ENCODE peak calls at places on chromosomes 2 and 18, in five cellular contexts. One of them, this sample, is unnamed. For H3K4me1, the result is how much of the 10 kb centered on the place peaks cover.

GRCh38 chr2:5319493-5319892 is 372.7 kb upstream of the SOX11 start:
- DNase-seq in hepatocyte: no peak
- DNase-seq in adrenal gland: no peak
- DNase-seq in sigmoid colon: no peak
- DNase-seq in IMR-90: no peak
- DNase-seq in this sample: no peak

GRCh38 chr18:68721681-68722583 is 7.0 kb upstream of the TMX3 start:
- DNase-seq in IMR-90: no peak
- DNase-seq in hepatocyte: no peak
- DNase-seq in adrenal gland: no peak
- DNase-seq in sigmoid colon: no peak
- DNase-seq in this sample: no peak

GRCh38 chr2:82539222-82539621 is 1919.9 kb downstream of the SUCLG1 start:
- DNase-seq in sigmoid colon: no peak
- DNase-seq in hepatocyte: no peak
- DNase-seq in adrenal gland: no peak
- DNase-seq in IMR-90: no peak
- DNase-seq in this sample: no peak

GRCh38 chr2:212958757-212959295 is 192.6 kb downstream of the IKZF2 start:
- DNase-seq in IMR-90: peak
- DNase-seq in adrenal gland: no peak
- DNase-seq in sigmoid colon: no peak
- DNase-seq in hepatocyte: no peak
- DNase-seq in this sample: peak

GRCh38 chr2:166314022-166314759 is 61.6 kb downstream of the SCN9A start:
- DNase-seq in IMR-90: peak
- DNase-seq in hepatocyte: no peak
- DNase-seq in adrenal gland: no peak
- DNase-seq in sigmoid colon: no peak
- DNase-seq in this sample: peak

GRCh38 chr2:174344716-174345472 is 10.1 kb downstream of the SP9 start:
- DNase-seq in hepatocyte: peak
- DNase-seq in adrenal gland: no peak
- DNase-seq in IMR-90: peak
- DNase-seq in sigmoid colon: no peak
- DNase-seq in this sample: peak

GRCh38 chr2:168189835-168190426 is 57.5 kb downstream of the STK39 start:
- DNase-seq in sigmoid colon: no peak
- DNase-seq in adrenal gland: no peak
- DNase-seq in hepatocyte: peak
- DNase-seq in IMR-90: peak
- DNase-seq in this sample: peak

GRCh38 chr2:237644059-237644703 is 16.8 kb downstream of the LRRFIP1 start:
- DNase-seq in IMR-90: no peak
- DNase-seq in hepatocyte: no peak
- DNase-seq in sigmoid colon: no peak
- DNase-seq in adrenal gland: no peak
- DNase-seq in this sample: no peak

GRCh38 chr18:12597775-12598174 is 60.1 kb downstream of the SPIRE1 start:
- DNase-seq in IMR-90: peak
- DNase-seq in adrenal gland: peak
- DNase-seq in hepatocyte: peak
- DNase-seq in sigmoid colon: no peak
- DNase-seq in this sample: peak

GRCh38 chr2:68516051-68516771 is 48.8 kb downstream of the APLF start:
- DNase-seq in sigmoid colon: no peak
- DNase-seq in adrenal gland: no peak
- DNase-seq in IMR-90: no peak
- DNase-seq in hepatocyte: no peak
- DNase-seq in this sample: no peak

GRCh38 chr2:121611730-121612705 is 37.2 kb downstream of the CLASP1 start:
- DNase-seq in IMR-90: no peak
- DNase-seq in hepatocyte: no peak
- DNase-seq in adrenal gland: no peak
- DNase-seq in sigmoid colon: no peak
- DNase-seq in this sample: no peak

GRCh38 chr2:150526827-150527226 is 39.4 kb upstream of the RND3 start:
- DNase-seq in hepatocyte: peak
- DNase-seq in IMR-90: peak
- DNase-seq in adrenal gland: peak
- DNase-seq in sigmoid colon: no peak
- DNase-seq in this sample: peak

GRCh38 chr2:46719499-46719898 is 196.1 kb downstream of the MCFD2 start:
- DNase-seq in IMR-90: peak
- DNase-seq in adrenal gland: no peak
- DNase-seq in sigmoid colon: no peak
- DNase-seq in hepatocyte: no peak
- DNase-seq in this sample: peak

GRCh38 chr2:207135340-207135739 is 30.4 kb downstream of the KLF7 start:
- DNase-seq in IMR-90: peak
- DNase-seq in hepatocyte: no peak
- DNase-seq in sigmoid colon: no peak
- DNase-seq in adrenal gland: no peak
- DNase-seq in this sample: peak

GRCh38 chr2:218964041-218964771 is 4.7 kb downstream of the CDK5R2 start:
- DNase-seq in IMR-90: peak
- DNase-seq in sigmoid colon: no peak
- DNase-seq in adrenal gland: no peak
- DNase-seq in hepatocyte: no peak
- DNase-seq in this sample: peak

GRCh38 chr18:57422313-57422872 is 12.8 kb upstream of the ONECUT2 start:
- DNase-seq in IMR-90: no peak
- DNase-seq in sigmoid colon: no peak
- DNase-seq in hepatocyte: no peak
- DNase-seq in adrenal gland: no peak
- DNase-seq in this sample: no peak

GRCh38 chr18:67410671-67411070 is 105.8 kb downstream of the DSEL start:
- DNase-seq in sigmoid colon: no peak
- DNase-seq in IMR-90: peak
- DNase-seq in adrenal gland: no peak
- DNase-seq in hepatocyte: no peak
- DNase-seq in this sample: no peak

GRCh38 chr18:47418746-47419145 is 167.3 kb upstream of the SKOR2 start:
- DNase-seq in IMR-90: no peak
- DNase-seq in hepatocyte: peak
- DNase-seq in sigmoid colon: no peak
- DNase-seq in adrenal gland: peak
- DNase-seq in this sample: no peak

GRCh38 chr2:71478806-71479205 is 25.4 kb downstream of the DYSF start:
- DNase-seq in hepatocyte: no peak
- DNase-seq in sigmoid colon: peak
- DNase-seq in IMR-90: no peak
- DNase-seq in adrenal gland: no peak
- DNase-seq in this sample: no peak

GRCh38 chr2:230980468-230980867 is 15.5 kb upstream of the SPATA3 start:
- DNase-seq in sigmoid colon: no peak
- DNase-seq in IMR-90: no peak
- DNase-seq in adrenal gland: no peak
- DNase-seq in hepatocyte: no peak
- DNase-seq in this sample: no peak

GRCh38 chr2:224885836-224886547 is 156.3 kb downstream of the DOCK10 start:
- DNase-seq in hepatocyte: no peak
- DNase-seq in sigmoid colon: no peak
- DNase-seq in IMR-90: peak
- DNase-seq in adrenal gland: no peak
- DNase-seq in this sample: peak

GRCh38 chr18:43682196-43682595 is 404.9 kb upstream of the SYT4 start:
- DNase-seq in adrenal gland: no peak
- DNase-seq in IMR-90: no peak
- DNase-seq in hepatocyte: no peak
- DNase-seq in sigmoid colon: no peak
- DNase-seq in this sample: no peak

GRCh38 chr2:209314641-209315040 is 109.2 kb upstream of the MAP2 start:
- DNase-seq in IMR-90: no peak
- DNase-seq in hepatocyte: no peak
- DNase-seq in adrenal gland: no peak
- DNase-seq in sigmoid colon: no peak
- DNase-seq in this sample: peak

GRCh38 chr2:6454286-6454990 is 411.3 kb downstream of the CMPK2 start:
- DNase-seq in sigmoid colon: no peak
- DNase-seq in IMR-90: no peak
- DNase-seq in adrenal gland: no peak
- DNase-seq in hepatocyte: no peak
- DNase-seq in this sample: no peak

GRCh38 chr2:567865-568638 is 109.2 kb downstream of the TMEM18 start:
- DNase-seq in hepatocyte: peak
- DNase-seq in sigmoid colon: peak
- DNase-seq in adrenal gland: no peak
- DNase-seq in IMR-90: no peak
- DNase-seq in this sample: peak

GRCh38 chr2:111209045-111209514 is 88.4 kb downstream of the BCL2L11 start:
- DNase-seq in adrenal gland: no peak
- DNase-seq in IMR-90: peak
- DNase-seq in hepatocyte: no peak
- DNase-seq in sigmoid colon: no peak
- DNase-seq in this sample: peak

GRCh38 chr2:216151313-216152030 is 42.3 kb downstream of the XRCC5 start:
- DNase-seq in sigmoid colon: no peak
- DNase-seq in adrenal gland: no peak
- DNase-seq in IMR-90: peak
- DNase-seq in hepatocyte: no peak
- DNase-seq in this sample: no peak

GRCh38 chr2:206083602-206084467 is 2.1 kb downstream of the INO80D start:
- DNase-seq in adrenal gland: no peak
- DNase-seq in sigmoid colon: no peak
- DNase-seq in IMR-90: no peak
- DNase-seq in hepatocyte: peak
- DNase-seq in this sample: no peak

DNA sequence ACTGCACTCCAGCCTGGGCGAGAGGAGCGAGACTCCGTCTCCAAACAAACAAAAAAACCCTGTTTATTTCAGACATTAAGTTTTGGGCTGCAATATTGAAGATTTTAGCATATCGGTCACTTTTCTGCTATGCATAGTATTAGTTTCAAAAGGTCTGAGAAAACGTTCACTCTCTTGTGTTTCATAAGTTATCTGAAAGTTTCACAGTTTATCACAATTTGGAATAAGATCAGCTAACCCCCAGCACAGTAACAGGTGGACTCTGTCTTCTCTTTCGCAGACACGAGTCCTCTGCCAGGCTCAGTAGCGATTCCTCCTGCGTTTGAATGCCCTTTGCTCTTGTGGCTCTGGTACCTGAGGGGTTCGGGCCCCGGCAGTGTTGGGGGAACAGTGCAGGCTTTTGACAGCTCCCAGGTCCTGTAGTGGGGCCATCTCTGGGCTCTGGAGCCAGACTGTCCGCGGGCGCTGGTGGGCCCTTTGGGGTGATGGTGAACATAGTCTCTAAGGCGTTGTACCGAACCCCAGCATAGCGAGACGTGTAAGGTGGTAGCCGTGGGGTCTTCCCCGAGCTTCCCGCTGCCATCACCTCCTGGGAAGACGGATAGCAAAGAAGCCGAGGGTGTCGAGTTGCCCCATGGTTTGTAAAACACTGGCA is 20.4 kb downstream of the NFATC1 start:
- DNase-seq in sigmoid colon: no peak
- DNase-seq in hepatocyte: no peak
- DNase-seq in IMR-90: no peak
- DNase-seq in adrenal gland: no peak
- DNase-seq in this sample: no peak
- TF ChIP-seq CTCF in sigmoid colon: no peak
- TF ChIP-seq CTCF in hepatocyte: no peak
- TF ChIP-seq CTCF in IMR-90: no peak
- TF ChIP-seq CTCF in adrenal gland: no peak
- TF ChIP-seq CTCF in this sample: no peak

DNA sequence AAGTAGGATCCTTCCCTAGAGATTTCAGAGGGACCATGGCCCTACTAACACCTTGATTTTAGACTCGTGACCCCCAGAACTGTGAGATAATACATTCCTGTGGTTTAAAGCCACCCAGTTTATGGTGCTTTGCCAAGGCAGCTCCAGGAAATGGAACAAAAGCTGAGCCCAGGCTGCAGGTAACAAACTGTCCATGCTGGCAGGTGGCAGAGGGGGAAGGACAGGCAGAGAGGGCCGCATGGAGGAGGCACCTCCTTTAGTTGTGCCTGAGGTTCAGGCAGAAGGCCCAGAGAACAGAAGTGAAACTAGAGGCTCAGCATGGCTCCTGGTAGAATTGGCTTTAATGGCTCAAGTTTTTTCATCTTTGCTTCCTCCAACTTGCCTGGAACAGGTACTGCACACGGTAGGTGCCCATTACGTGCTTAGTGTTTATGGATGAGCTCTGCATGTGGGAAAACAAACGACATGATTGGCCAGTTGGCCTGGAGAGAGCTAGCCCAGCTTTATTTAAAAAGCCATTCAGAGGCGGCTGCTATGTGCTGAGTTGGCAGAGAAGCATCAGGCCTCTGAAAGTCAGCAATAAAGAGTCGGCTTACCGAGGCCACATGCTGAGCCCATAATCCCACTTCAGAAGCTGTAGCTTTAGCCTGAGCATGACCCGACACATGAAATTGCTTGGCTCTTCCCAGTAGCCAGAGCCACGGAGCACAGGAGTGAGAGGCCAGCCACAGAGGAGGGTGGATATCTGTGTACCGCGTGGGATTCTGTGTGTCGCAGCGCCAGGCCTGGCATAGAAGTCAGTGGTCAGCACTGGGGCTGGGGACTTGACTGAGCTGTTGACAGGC is 36.5 kb downstream of the HS1BP3 start:
- DNase-seq in IMR-90: no peak
- DNase-seq in sigmoid colon: peak
- DNase-seq in adrenal gland: peak
- DNase-seq in hepatocyte: no peak
- DNase-seq in this sample: no peak
- H3K4me1 ChIP-seq in IMR-90: under half
- H3K4me1 ChIP-seq in sigmoid colon: half or more
- H3K4me1 ChIP-seq in adrenal gland: half or more
- H3K4me1 ChIP-seq in hepatocyte: under half
- H3K4me1 ChIP-seq in this sample: under half

DNA sequence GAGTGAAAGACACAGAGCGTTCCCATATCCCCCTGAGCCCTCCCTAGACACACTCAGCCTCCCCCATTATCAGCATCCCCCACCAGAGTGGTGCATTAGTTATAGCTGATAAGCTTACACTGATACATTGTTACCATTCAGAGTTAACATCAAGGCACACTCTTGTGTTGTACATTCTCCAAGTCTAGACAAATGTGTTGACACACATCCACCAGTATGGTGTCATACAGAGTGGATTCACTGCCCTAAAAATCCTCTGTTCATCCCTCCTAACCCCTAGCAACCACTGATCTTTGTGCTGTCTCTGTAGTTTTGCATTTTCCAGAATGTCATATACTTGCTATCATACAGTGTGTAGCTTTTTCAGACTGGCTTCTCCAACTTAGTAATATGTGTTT is 78.0 kb upstream of the RPL31 start:
- DNase-seq in IMR-90: no peak
- DNase-seq in adrenal gland: no peak
- DNase-seq in sigmoid colon: no peak
- DNase-seq in hepatocyte: no peak
- DNase-seq in this sample: no peak
- H3K27ac ChIP-seq in IMR-90: peak
- H3K27ac ChIP-seq in adrenal gland: peak
- H3K27ac ChIP-seq in sigmoid colon: peak
- H3K27ac ChIP-seq in hepatocyte: peak
- H3K27ac ChIP-seq in this sample: no peak

GRCh38 chr2:10340593-10340975 is 37.9 kb downstream of the HPCAL1 start:
- DNase-seq in sigmoid colon: no peak
- DNase-seq in adrenal gland: no peak
- DNase-seq in IMR-90: no peak
- DNase-seq in hepatocyte: no peak
- DNase-seq in this sample: no peak
- TF ChIP-seq CTCF in sigmoid colon: no peak
- TF ChIP-seq CTCF in adrenal gland: no peak
- TF ChIP-seq CTCF in IMR-90: no peak
- TF ChIP-seq CTCF in hepatocyte: no peak
- TF ChIP-seq CTCF in this sample: no peak

GRCh38 chr2:160397530-160397865 is 96.1 kb downstream of the RBMS1 start:
- DNase-seq in adrenal gland: no peak
- DNase-seq in sigmoid colon: no peak
- DNase-seq in hepatocyte: no peak
- DNase-seq in IMR-90: peak
- DNase-seq in this sample: no peak
- H3K4me1 ChIP-seq in adrenal gland: under half
- H3K4me1 ChIP-seq in sigmoid colon: half or more
- H3K4me1 ChIP-seq in hepatocyte: under half
- H3K4me1 ChIP-seq in IMR-90: under half
- H3K4me1 ChIP-seq in this sample: under half

This sample was measured in foreskin keratinocyte.